ENCODE peak calls at places on chromosomes 16 and 17, in nine cellular contexts. K, E, X, T, M, Q, C, V and I are unnamed samples.

GRCh38 chr17:75506888-75507287 is 8.4 kb downstream of the CASKIN2 start:
- DNase-seq in K (no peak), E (no peak), X (no peak), T (no peak), M (no peak), Q (no peak), C (no peak), V (peak; percentile 75), I (no peak)

GRCh38 chr17:39739885-39740356 is 2.2 kb downstream of the GRB7 start:
- DNase-seq in K (no peak), E (no peak), X (no peak), T (peak; percentile 55), M (peak; percentile 23), Q (no peak), C (no peak), V (no peak), I (no peak)

GRCh38 chr16:1990336-1991134 is 765 bp downstream of the SYNGR3 start:
- DNase-seq in K (no peak), E (peak; percentile 77), X (peak; percentile 60), T (no peak), M (peak; percentile 76), Q (no peak), C (no peak), V (peak; percentile 90), I (no peak)

GRCh38 chr16:48000622-48001021 is 155.2 kb downstream of the ABCC12 start:
- DNase-seq in K (no peak), E (no peak), X (no peak), T (no peak), M (no peak), Q (no peak), C (no peak), V (no peak), I (no peak)

GRCh38 chr17:58325289-58325726 is 3.3 kb downstream of the TSPOAP1 start:
- DNase-seq in K (no peak), E (no peak), X (no peak), T (no peak), M (no peak), Q (no peak), C (no peak), V (peak; percentile 77), I (no peak)

GRCh38 chr17:38598536-38598935 is 7.2 kb downstream of the SRCIN1 start:
- DNase-seq in K (no peak), E (peak; percentile 63), X (peak; percentile 82), T (peak; percentile 86), M (peak; percentile 89), Q (no peak), C (no peak), V (no peak), I (no peak)

GRCh38 chr17:27494192-27495091 is 38.2 kb downstream of the KSR1 start:
- DNase-seq in K (no peak), E (peak; percentile 92), X (peak; percentile 87), T (peak; percentile 71), M (no peak), Q (no peak), C (peak; percentile 83), V (peak; percentile 80), I (peak; percentile 78)

GRCh38 chr16:16001856-16002255 is 52.4 kb downstream of the ABCC1 start:
- DNase-seq in K (no peak), E (no peak), X (no peak), T (no peak), M (no peak), Q (no peak), C (no peak), V (no peak), I (no peak)

GRCh38 chr16:68401871-68402747 is 46.2 kb downstream of the SMPD3 start:
- DNase-seq in K (no peak), E (no peak), X (no peak), T (no peak), M (no peak), Q (no peak), C (no peak), V (no peak), I (no peak)

GRCh38 chr17:49906511-49907136 is 58.8 kb upstream of the TAC4 start:
- DNase-seq in K (no peak), E (no peak), X (no peak), T (no peak), M (no peak), Q (no peak), C (no peak), V (peak; percentile 46), I (no peak)

DNA sequence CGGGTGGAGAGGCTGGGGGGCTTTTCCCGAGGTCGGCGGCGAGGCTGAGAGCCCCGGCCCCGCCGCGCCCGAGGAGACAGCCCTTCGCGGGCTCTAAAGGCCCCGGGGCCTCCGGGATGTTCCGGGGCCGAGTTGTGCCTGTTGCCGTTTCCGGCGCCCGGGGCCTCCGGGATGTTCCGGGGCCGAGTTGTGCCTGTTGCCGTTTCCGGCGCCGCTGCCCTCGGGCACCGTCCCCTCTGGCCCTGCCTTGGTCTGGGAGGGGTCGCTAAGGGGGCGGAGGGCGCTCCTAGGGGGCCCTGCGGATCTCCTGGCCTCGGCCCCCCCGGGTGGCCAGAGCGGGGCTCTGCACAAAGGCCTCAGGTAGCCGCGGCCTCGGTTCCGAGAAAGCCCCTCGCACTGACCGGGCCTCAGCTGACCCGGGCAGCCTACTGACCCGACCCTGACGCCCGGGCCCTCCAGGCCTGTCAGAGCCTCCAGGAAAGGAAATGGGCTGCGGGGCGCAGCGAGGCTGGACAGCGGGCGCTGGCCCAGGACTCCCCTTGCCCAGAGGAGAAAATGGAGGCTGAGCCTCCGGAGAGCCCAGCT is 24.2 kb downstream of the ACTG1 start:
- DNase-seq in K (no peak), E (no peak), X (no peak), T (no peak), M (no peak), Q (no peak), C (no peak), V (peak; percentile 85), I (no peak)
- TF ChIP-seq POLR2A in K (no peak), E (no peak), X (no peak), T (no peak), M (no peak), Q (no peak), C (no peak), V (no peak), I (no peak)

GRCh38 chr16:14500791-14501190 is 129.3 kb downstream of the PARN start:
- DNase-seq in K (no peak), E (no peak), X (no peak), T (no peak), M (no peak), Q (no peak), C (no peak), V (no peak), I (no peak)
- TF ChIP-seq EP300 in K (no peak), E (no peak), X (no peak), T (no peak), M (no peak), Q (no peak), C (no peak), V (no peak), I (no peak)

GRCh38 chr16:21654881-21655280 is 2.5 kb upstream of the IGSF6 start:
- DNase-seq in K (no peak), E (no peak), X (no peak), T (no peak), M (no peak), Q (no peak), C (no peak), V (no peak), I (no peak)
- TF ChIP-seq POLR2A in K (no peak), E (no peak), X (no peak), T (no peak), M (no peak), Q (no peak), C (no peak), V (no peak), I (no peak)

GRCh38 chr17:33021731-33022408 is 30.2 kb downstream of the SPACA3 start:
- DNase-seq in K (no peak), E (no peak), X (no peak), T (no peak), M (no peak), Q (no peak), C (no peak), V (no peak), I (no peak)
- TF ChIP-seq EP300 in K (no peak), E (no peak), X (no peak), T (no peak), M (no peak), Q (no peak), C (no peak), V (no peak), I (no peak)

DNA sequence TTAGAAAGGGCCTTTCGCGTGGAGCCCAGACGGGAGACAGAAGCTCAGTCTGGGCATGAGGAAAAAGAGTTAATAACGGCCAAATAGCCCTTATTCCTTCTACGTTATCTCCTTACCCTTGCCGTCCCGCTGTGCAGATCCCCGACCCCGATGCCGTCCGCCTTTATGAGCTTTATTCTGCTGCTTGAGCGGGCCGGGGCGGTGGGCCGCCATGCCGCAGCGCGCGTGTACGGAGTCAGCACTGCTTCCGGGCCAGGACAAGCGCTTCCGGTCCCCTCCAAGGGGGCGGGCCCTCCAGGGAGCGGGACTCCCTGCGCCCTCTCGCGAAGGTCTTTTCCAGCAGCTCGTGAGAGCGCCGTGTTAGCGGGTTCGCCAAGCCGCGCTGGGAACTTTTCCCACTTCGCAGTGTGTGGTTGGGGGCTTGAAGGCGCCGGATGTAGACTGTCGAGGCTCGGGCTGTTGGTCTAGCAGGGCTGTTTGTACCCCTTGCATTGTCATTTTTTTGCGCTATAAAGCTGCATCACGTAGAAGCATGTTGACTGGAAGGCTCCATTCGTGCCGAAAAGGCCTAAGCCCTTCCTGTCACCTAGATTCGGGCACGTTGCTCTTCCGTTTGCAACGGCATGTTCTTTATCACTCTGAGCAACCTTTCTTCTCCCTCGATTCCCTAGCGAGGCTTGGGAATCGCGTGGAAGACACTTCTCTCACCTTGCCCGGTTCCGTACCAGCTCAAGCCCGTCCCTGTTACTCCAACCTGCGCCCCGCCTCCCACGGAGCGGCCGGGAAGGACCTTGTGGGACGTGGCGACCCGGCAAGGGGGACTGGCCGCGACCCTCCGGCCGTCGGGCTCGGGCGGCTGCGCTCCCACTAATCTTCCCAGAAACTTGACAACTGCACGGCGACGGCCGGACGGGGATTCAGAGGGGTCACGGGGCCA is at the start of gene TSR1:
- DNase-seq in K (peak; percentile 55), E (peak; percentile 93), X (peak; percentile 92), T (peak; percentile 99), M (peak; percentile 92), Q (peak; percentile 87), C (peak; percentile 95), V (peak; percentile 96), I (peak; percentile 78)
- TF ChIP-seq POLR2A in K (peak; percentile 94), E (peak; percentile 87), X (no peak), T (peak; percentile 83), M (peak; percentile 91), Q (peak; percentile 79), C (peak; percentile 85), V (peak; percentile 84), I (peak; percentile 82)